ENCODE peak calls at places on chromosomes 11 and 22, in six cellular contexts. One of them, this sample, is unnamed.

GRCh38 chr11:133904818-133905515 is 51.8 kb downstream of the IGSF9B start:
- DNase-seq in progenitor cell of endocrine pancreas: no peak
- DNase-seq in EH: no peak
- DNase-seq in spleen: peak
- DNase-seq in stromal cell of bone marrow: no peak
- DNase-seq in RWPE1: no peak
- DNase-seq in this sample: no peak

GRCh38 chr11:129694538-129694937 is 121.1 kb upstream of the TMEM45B start:
- DNase-seq in progenitor cell of endocrine pancreas: no peak
- DNase-seq in EH: no peak
- DNase-seq in spleen: no peak
- DNase-seq in stromal cell of bone marrow: no peak
- DNase-seq in RWPE1: no peak
- DNase-seq in this sample: no peak

GRCh38 chr11:93986716-93987115 is 34.4 kb upstream of the HEPHL1 start:
- DNase-seq in progenitor cell of endocrine pancreas: no peak
- DNase-seq in EH: peak
- DNase-seq in spleen: no peak
- DNase-seq in stromal cell of bone marrow: peak
- DNase-seq in RWPE1: peak
- DNase-seq in this sample: no peak

GRCh38 chr22:46028069-46028991 is 51.4 kb upstream of the WNT7B start:
- DNase-seq in progenitor cell of endocrine pancreas: no peak
- DNase-seq in EH: no peak
- DNase-seq in spleen: peak
- DNase-seq in stromal cell of bone marrow: no peak
- DNase-seq in RWPE1: no peak
- DNase-seq in this sample: peak

GRCh38 chr11:71305451-71306125 is 53.2 kb upstream of the SHANK2 start:
- DNase-seq in progenitor cell of endocrine pancreas: no peak
- DNase-seq in EH: peak
- DNase-seq in spleen: peak
- DNase-seq in stromal cell of bone marrow: no peak
- DNase-seq in RWPE1: no peak
- DNase-seq in this sample: no peak

GRCh38 chr11:43738600-43739409 is 58.3 kb downstream of the HSD17B12 start:
- DNase-seq in progenitor cell of endocrine pancreas: no peak
- DNase-seq in EH: peak
- DNase-seq in spleen: no peak
- DNase-seq in stromal cell of bone marrow: peak
- DNase-seq in RWPE1: peak
- DNase-seq in this sample: peak

GRCh38 chr11:86955111-86955673 is at the start of gene FZD4:
- DNase-seq in progenitor cell of endocrine pancreas: peak
- DNase-seq in EH: peak
- DNase-seq in spleen: peak
- DNase-seq in stromal cell of bone marrow: peak
- DNase-seq in RWPE1: peak
- DNase-seq in this sample: peak

GRCh38 chr22:48209473-48210271 is 1447.2 kb downstream of the TBC1D22A start:
- DNase-seq in progenitor cell of endocrine pancreas: no peak
- DNase-seq in EH: no peak
- DNase-seq in spleen: no peak
- DNase-seq in stromal cell of bone marrow: no peak
- DNase-seq in RWPE1: no peak
- DNase-seq in this sample: no peak

GRCh38 chr22:30795118-30795517 is 100.4 kb downstream of the OSBP2 start:
- DNase-seq in progenitor cell of endocrine pancreas: no peak
- DNase-seq in EH: no peak
- DNase-seq in spleen: no peak
- DNase-seq in stromal cell of bone marrow: no peak
- DNase-seq in RWPE1: no peak
- DNase-seq in this sample: no peak